ENCODE peak calls at places on chromosome 21, in six cellular contexts. I is brain microvascular endothelial cell, G is foreskin fibroblast, D is neural progenitor cell, P is body of pancreas, K is left ventricle myocardium inferior. U is an unnamed sample.

GRCh38 chr21:41605178-41605933 is 97.4 kb upstream of the TMPRSS2 start:
- DNase-seq in I (no peak), G (no peak), D (peak; percentile 37), P (peak; percentile 64), K (no peak), U (no peak)

GRCh38 chr21:31444061-31444460 is 100.0 kb upstream of the TIAM1 start:
- DNase-seq in I (no peak), G (peak; percentile 6), D (no peak), P (no peak), K (peak; percentile 39), U (peak; percentile 42)

GRCh38 chr21:17613242-17613676 is 558 bp upstream of the BTG3 start:
- DNase-seq in I (no peak), G (peak; percentile 49), D (no peak), P (peak; percentile 47), K (no peak), U (peak; percentile 20)

GRCh38 chr21:27422435-27422834 is 455.5 kb upstream of the ADAMTS5 start:
- DNase-seq in I (no peak), G (peak; percentile 61), D (no peak), P (no peak), K (no peak), U (no peak)

GRCh38 chr21:38334866-38335265 is 78.1 kb downstream of the KCNJ15 start:
- DNase-seq in I (no peak), G (no peak), D (no peak), P (no peak), K (no peak), U (no peak)

GRCh38 chr21:42455196-42455595 is 40.8 kb downstream of the RSPH1 start:
- DNase-seq in I (no peak), G (no peak), D (no peak), P (no peak), K (no peak), U (no peak)

GRCh38 chr21:18228060-18228739 is 16.4 kb upstream of the CHODL start:
- DNase-seq in I (no peak), G (no peak), D (no peak), P (no peak), K (no peak), U (no peak)

GRCh38 chr21:19034041-19034440 is 630.5 kb upstream of the TMPRSS15 start:
- DNase-seq in I (no peak), G (no peak), D (no peak), P (no peak), K (no peak), U (no peak)

GRCh38 chr21:31781737-31782136 is 49.8 kb upstream of the SCAF4 start:
- DNase-seq in I (peak; percentile 27), G (peak; percentile 83), D (no peak), P (peak; percentile 25), K (peak; percentile 33), U (peak; percentile 48)

GRCh38 chr21:33908760-33909159 is 6.8 kb downstream of the ATP5PO start:
- DNase-seq in I (no peak), G (no peak), D (no peak), P (no peak), K (no peak), U (no peak)

GRCh38 chr21:34560609-34561008 is 48.6 kb upstream of the KCNE1 start:
- DNase-seq in I (no peak), G (no peak), D (no peak), P (no peak), K (no peak), U (no peak)

GRCh38 chr21:29232601-29233541 is 65.9 kb upstream of the BACH1 start:
- DNase-seq in I (peak; percentile 63), G (peak; percentile 63), D (no peak), P (no peak), K (no peak), U (peak; percentile 56)

GRCh38 chr21:33487996-33488395 is 3.5 kb downstream of the DNAJC28 start:
- DNase-seq in I (no peak), G (no peak), D (no peak), P (no peak), K (no peak), U (no peak)

GRCh38 chr21:17446737-17447136 is 66.1 kb upstream of the CXADR start:
- DNase-seq in I (no peak), G (no peak), D (no peak), P (no peak), K (no peak), U (no peak)

GRCh38 chr21:32520885-32521735 is 64.2 kb downstream of the TCP10L start:
- DNase-seq in I (peak; percentile 92), G (peak; percentile 88), D (no peak), P (peak; percentile 81), K (peak; percentile 94), U (peak; percentile 98)

GRCh38 chr21:21971384-21971783 is 973.2 kb downstream of the NCAM2 start:
- DNase-seq in I (no peak), G (no peak), D (no peak), P (no peak), K (no peak), U (no peak)

GRCh38 chr21:21003701-21004100 is 5.5 kb downstream of the NCAM2 start:
- DNase-seq in I (peak; percentile 12), G (peak; percentile 32), D (peak; percentile 56), P (no peak), K (no peak), U (peak; percentile 59)

GRCh38 chr21:25759573-25759972 is 24.8 kb downstream of the GABPA start:
- DNase-seq in I (no peak), G (peak; percentile 6), D (no peak), P (no peak), K (no peak), U (peak; percentile 45)

GRCh38 chr21:30719401-30719800 is 824 bp upstream of the KRTAP21-3 start:
- DNase-seq in I (no peak), G (no peak), D (no peak), P (no peak), K (no peak), U (no peak)

GRCh38 chr21:26965091-26965566 is 1.8 kb downstream of the ADAMTS5 start:
- DNase-seq in I (no peak), G (peak; percentile 29), D (no peak), P (no peak), K (no peak), U (no peak)

GRCh38 chr21:42097860-42098259 is 26.7 kb downstream of the UMODL1 start:
- DNase-seq in I (peak; percentile 98), G (peak; percentile 97), D (no peak), P (peak; percentile 38), K (no peak), U (peak; percentile 90)

GRCh38 chr21:41559658-41560599 is 52.0 kb upstream of the TMPRSS2 start:
- DNase-seq in I (peak; percentile 7), G (peak; percentile 68), D (no peak), P (no peak), K (no peak), U (peak; percentile 57)

GRCh38 chr21:15929536-15929935 is 199.8 kb downstream of the USP25 start:
- DNase-seq in I (no peak), G (no peak), D (no peak), P (no peak), K (no peak), U (no peak)
- H3K4me3 ChIP-seq in I (no peak overlapping the region), G (no peak overlapping the region), D (no peak overlapping the region), P (no peak overlapping the region), K (no peak overlapping the region), U (no peak overlapping the region)

GRCh38 chr21:43825936-43826622 is 36.7 kb downstream of the RRP1 start:
- DNase-seq in I (no peak), G (no peak), D (peak; percentile 43), P (no peak), K (no peak), U (no peak)
- TF ChIP-seq CTCF in I (peak; percentile 48), G (no peak), D (peak; percentile 21), P (peak; percentile 15), K (peak; percentile 34), U (peak; percentile 32)

DNA sequence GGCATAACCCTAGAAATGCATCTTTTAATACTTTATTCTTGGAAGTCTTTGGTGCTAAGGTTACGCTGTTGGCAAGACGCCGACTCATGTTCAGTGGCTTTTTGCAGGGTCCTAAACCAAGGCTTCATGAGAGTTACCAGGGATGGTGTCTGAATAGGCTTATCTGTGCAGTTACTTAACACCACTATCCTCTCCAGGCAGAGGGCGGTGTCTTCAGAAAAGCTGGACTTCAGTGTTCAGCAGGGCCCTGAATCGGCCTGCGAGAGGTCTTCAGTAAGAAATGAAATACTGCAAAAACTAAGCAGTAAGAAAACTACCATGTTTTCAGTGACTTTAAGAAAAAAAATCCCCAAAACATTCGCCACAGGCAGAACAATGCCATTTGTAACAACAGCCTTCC is 58.3 kb downstream of the SIM2 start:
- DNase-seq in I (no peak), G (no peak), D (peak; percentile 49), P (no peak), K (no peak), U (no peak)
- H3K4me3 ChIP-seq in I (no peak overlapping the region), G (no peak overlapping the region), D (no peak overlapping the region), P (no peak overlapping the region), K (no peak overlapping the region), U (no peak overlapping the region)

DNA sequence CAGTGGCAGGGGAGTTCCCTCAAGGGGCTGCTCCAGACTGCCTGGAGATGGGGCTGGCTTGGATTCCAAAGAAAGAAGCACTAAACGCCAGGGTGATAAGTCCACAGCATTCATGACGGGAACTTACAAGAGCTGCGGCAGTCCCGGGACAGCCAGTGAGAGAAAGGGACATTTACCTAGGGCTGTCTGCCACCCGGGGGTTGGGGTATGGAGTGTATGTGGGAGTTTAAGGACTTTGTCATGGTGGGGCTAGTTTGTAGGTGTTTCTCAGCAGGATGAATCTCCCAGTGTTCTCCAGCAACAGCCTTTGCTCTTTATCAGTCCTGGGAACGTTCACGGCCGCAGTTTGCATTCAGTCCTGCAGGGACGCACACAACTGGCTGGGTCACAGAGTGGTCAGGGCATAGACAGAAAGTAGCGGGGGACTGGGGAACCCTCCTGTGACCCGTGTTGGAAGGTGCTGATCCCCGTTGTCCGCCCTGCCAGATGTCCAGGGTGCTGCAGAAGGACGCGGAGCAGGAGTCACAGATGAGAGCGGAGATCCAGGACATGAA is 41.4 kb upstream of the HMGN1 start:
- DNase-seq in I (no peak), G (no peak), D (no peak), P (no peak), K (no peak), U (no peak)
- TF ChIP-seq CTCF in I (no peak), G (no peak), D (peak; percentile 16), P (no peak), K (no peak), U (no peak)

DNA sequence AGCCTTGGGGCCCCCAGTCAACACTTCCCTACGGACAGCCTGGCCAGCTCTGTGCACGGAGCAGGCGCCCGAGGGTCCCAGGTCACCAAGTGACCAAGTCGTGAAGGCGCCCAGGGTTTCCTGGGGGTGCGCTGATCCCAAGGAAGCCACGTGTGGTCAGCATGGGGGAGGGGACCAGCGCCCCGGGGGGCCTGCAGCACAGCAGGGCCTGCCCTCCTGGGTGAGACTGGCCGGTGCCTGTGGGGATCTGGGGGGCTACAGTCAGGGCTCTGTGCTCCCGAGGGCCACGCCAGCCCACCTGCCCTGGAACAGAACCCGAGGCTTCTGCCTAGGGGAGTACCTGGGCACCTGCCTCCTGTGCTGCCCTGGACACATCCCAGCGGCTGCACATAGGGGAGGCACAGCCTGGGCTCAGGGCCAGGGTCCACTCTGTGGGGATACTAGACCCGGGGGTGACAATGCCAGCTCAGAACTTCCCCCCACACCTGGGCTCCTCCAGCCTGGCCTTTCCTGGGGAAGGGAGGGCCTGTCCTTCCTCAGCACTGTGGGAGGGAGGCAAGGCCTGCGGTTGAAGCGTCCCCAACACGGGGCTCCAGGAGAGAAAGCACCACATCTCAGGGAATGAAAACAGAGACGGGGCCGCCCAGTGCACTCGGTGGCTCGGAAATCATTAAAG is 6.2 kb upstream of the POFUT2 start:
- DNase-seq in I (no peak), G (no peak), D (no peak), P (no peak), K (peak; percentile 23), U (no peak)
- H3K4me3 ChIP-seq in I (peak overlapping the region; percentile 26), G (no peak overlapping the region), D (no peak overlapping the region), P (no peak overlapping the region), K (peak overlapping the region; percentile 15), U (peak overlapping the region; percentile 10)